ENCODE peak calls at places on chromosome 20, in four cellular contexts. K is K562, G is transverse colon, I is uterus. V is an unnamed sample.

GRCh38 chr20:40218296-40218955 is 470.6 kb downstream of the MAFB start:
- DNase-seq in G (no peak), I (no peak), K (peak; percentile 6), V (no peak)

GRCh38 chr20:34691838-34692237 is 12.3 kb upstream of the TP53INP2 start:
- DNase-seq in I (no peak), K (no peak), G (no peak), V (no peak)

GRCh38 chr20:34753706-34754461 is 49.7 kb downstream of the TP53INP2 start:
- DNase-seq in I (no peak), K (no peak), G (no peak), V (no peak)

GRCh38 chr20:7330850-7331249 is 563.4 kb downstream of the BMP2 start:
- DNase-seq in I (no peak), G (no peak), K (no peak), V (no peak)

GRCh38 chr20:2446845-2447244 is 23.7 kb downstream of the SNRPB start:
- DNase-seq in K (no peak), I (no peak), G (no peak), V (no peak)

GRCh38 chr20:25389858-25390537 is 637 bp downstream of the ABHD12 start:
- DNase-seq in I (peak; percentile 37), K (peak; percentile 52), G (peak; percentile 50), V (peak; percentile 53)

GRCh38 chr20:18943542-18943941 is 130.0 kb downstream of the SCP2D1 start:
- DNase-seq in I (no peak), G (no peak), K (no peak), V (no peak)

GRCh38 chr20:10430704-10431103 is 3.3 kb downstream of the MKKS start:
- DNase-seq in I (no peak), G (no peak), K (no peak), V (no peak)

GRCh38 chr20:58803533-58803932 is 47.2 kb downstream of the GNAS-AS1 start:
- DNase-seq in I (no peak), G (no peak), K (peak; percentile 6), V (no peak)

GRCh38 chr20:17530153-17530552 is 1.0 kb downstream of the BFSP1 start:
- DNase-seq in I (no peak), K (no peak), G (no peak), V (no peak)

GRCh38 chr20:17531537-17532025 is 402 bp upstream of the BFSP1 start:
- DNase-seq in I (no peak), G (no peak), K (no peak), V (no peak)

GRCh38 chr20:17533396-17533795 is 2.2 kb upstream of the BFSP1 start:
- DNase-seq in K (peak; percentile 35), G (no peak), I (no peak), V (no peak)

GRCh38 chr20:17529586-17529985 is 1.6 kb downstream of the BFSP1 start:
- DNase-seq in G (no peak), K (no peak), I (no peak), V (no peak)

DNA sequence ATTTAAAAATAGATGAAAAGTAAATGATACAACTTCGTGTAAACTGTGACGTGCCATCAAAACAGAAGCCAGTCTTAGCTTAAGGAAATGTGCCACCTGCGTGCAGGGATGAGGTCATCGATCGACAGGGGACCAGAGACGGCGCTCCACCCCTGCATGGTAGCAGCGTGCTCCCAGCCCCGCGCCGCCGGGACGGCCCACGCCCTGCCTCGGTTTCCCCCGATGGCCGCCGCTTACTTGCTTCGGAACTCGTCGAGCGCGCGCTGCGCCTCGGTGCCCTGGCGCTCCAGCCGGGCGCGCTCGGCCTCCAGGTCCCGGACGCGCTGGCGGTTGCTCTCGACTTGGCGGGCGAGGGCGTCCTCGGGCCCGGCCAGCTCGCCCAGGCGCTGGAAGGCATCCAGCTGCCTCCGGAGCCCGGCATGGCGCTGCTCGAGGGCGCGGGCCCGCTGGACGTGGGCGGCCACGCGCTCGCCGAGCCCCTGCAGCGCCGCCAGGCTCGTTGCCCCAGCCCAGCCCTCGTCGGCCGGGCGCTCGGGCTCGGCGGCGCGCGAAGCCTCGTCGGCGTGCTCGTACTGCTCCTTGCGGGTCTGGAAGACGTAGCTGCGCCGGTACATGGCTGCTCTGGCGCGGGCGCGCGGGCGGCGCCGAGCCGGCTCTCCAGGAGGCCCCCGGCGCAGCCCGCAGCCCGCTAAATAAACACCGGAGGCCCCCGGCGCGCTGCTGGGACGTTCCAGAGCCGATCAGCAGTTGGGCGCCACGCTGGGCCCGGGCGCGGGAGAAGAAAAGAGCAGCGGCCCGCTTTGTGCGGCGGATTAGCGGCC is at the start of gene BFSP1:
- DNase-seq in K (no peak), G (peak; percentile 56), I (peak; percentile 49), V (peak; percentile 68)
- TF ChIP-seq POLR2A in K (no peak), G (no peak), I (no peak), V (no peak)

GRCh38 chr20:3679749-3680700 is 1.8 kb downstream of the ADAM33 start:
- DNase-seq in G (peak; percentile 56), K (no peak), I (peak; percentile 87), V (peak; percentile 58)
- H3K4me3 ChIP-seq in G (peak overlapping the region; percentile 28), K (no peak overlapping the region), I (peak overlapping the region; percentile 62), V (peak overlapping the region; percentile 49)

DNA sequence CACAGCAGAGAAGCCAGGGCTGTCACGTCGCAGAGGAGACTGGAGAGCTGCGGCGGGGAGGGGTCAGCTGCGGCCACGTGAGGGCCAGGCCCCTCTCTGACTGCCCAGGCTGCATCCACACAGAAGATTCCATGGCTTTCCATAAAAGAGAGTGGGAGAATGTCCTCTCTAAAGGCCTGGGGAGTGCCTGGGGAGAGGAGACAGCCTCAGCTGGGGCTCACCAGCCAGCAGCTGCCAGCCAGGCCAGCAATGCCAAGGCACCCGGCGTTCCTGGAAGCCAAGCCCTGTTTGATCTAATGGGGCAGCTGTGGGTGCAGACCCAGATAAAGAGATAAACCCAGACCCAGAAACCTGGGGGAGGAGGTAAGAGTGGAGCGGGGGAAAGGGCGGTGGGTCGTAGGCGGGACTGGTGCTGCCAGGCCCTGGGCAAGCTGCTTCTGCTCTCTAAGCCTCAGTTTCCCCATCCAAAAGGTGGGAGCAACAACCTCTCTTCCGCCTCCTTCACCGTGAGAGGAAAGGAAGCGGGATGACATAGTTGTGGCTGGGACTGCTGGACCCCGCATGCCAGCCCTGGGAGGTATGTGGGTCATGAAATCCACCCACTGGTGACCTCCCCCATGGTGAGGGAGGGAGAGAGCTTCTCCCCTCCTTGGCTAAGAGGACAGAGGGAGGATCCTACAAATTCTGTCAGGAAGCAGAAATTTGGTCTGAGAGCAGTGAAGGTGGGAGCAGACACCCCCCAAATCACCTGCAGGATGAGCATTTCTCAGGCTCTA is 3.1 kb upstream of the OSBPL2 start:
- DNase-seq in I (no peak), K (no peak), G (no peak), V (no peak)
- H3K27ac ChIP-seq in I (no peak overlapping the region), K (no peak overlapping the region), G (no peak overlapping the region), V (no peak overlapping the region)

DNA sequence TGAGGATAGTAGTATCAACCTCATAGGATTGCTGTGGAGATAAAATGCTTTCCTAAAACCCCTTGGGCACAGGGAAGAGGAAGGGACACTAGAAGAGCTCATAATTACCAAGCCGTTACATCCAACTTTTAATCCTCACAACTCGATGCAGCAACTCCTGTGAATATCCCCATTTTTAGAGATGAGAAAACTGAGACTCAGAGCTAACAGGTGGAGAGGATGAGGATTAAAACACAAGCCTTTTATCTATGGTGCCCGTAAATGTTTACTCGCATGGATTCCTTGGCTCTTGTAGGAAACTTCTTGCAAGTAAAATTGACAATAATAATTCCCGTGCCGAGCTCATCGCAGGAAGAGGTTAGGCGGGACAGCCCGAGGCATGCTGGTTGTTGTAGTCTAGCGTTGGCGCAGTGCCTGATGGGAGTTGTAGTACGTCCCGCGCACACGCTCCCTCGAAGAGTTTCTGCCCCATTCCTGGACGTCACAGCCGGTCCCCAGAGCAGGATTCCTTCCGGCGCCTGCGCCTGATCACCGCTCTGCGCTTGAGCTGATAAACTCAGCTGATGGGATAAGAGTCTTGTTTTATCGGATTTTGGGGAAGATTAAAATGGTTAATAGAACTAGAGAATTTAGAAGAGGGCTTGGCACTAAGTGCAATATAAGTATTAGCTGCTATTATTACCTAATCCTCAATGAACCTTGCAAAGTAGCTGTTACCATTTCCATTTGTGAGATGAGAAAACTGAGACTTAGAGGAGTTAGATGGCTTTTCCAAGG is 2.8 kb upstream of the UBE2V1 start:
- DNase-seq in K (peak; percentile 97), G (peak; percentile 98), I (peak; percentile 97), V (peak; percentile 96)
- TF ChIP-seq POLR2A in K (peak; percentile 75), G (no peak), I (peak; percentile 33), V (no peak)

DNA sequence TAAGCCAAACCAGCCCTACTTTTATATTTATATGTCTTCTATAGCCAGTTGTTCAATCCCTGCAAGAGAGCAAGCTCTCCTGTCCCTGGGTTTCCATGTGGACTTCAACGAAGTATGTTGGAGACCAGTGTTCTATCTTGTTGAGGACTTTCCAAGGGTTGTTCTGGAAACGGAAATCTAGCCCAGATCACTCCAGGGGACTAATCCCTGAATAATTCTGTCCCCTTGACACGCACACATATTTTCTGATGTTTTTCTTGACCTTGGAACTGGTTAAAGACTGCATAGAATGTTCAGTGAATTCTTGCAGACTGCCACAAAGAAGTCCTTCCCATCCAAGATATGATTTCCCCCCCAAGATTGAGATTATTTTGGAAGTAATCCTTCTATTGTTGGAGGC is 9.5 kb upstream of the MYLK2 start:
- DNase-seq in K (no peak), I (no peak), G (no peak), V (no peak)
- H3K4me3 ChIP-seq in K (no peak overlapping the region), I (no peak overlapping the region), G (no peak overlapping the region), V (no peak overlapping the region)